ENCODE peak calls at places on chromosomes 13 and 19, in five cellular contexts. One of them, this sample, is unnamed.

GRCh38 chr13:29369060-29369743 is 226.3 kb downstream of the SLC7A1 start:
- DNase-seq in ovary: no peak
- DNase-seq in fibroblast of mammary gland: peak
- DNase-seq in esophagus muscularis mucosa: no peak
- DNase-seq in cardiac muscle cell: peak
- DNase-seq in this sample: peak

GRCh38 chr19:47886010-47886559 is at the start of gene SULT2A1:
- DNase-seq in esophagus muscularis mucosa: no peak
- DNase-seq in cardiac muscle cell: no peak
- DNase-seq in ovary: no peak
- DNase-seq in fibroblast of mammary gland: no peak
- DNase-seq in this sample: no peak

GRCh38 chr19:50721441-50722137 is 1.6 kb upstream of the CLEC11A start:
- DNase-seq in cardiac muscle cell: no peak
- DNase-seq in fibroblast of mammary gland: no peak
- DNase-seq in esophagus muscularis mucosa: no peak
- DNase-seq in ovary: no peak
- DNase-seq in this sample: no peak

GRCh38 chr19:55075366-55075998 is at the start of gene EPS8L1:
- DNase-seq in esophagus muscularis mucosa: no peak
- DNase-seq in ovary: no peak
- DNase-seq in cardiac muscle cell: no peak
- DNase-seq in fibroblast of mammary gland: no peak
- DNase-seq in this sample: no peak

GRCh38 chr13:90683711-90684131 is 663.8 kb upstream of the MIR17HG start:
- DNase-seq in fibroblast of mammary gland: no peak
- DNase-seq in cardiac muscle cell: no peak
- DNase-seq in esophagus muscularis mucosa: no peak
- DNase-seq in ovary: no peak
- DNase-seq in this sample: peak

GRCh38 chr19:51439021-51439465 is 19.2 kb downstream of the SIGLEC8 start:
- DNase-seq in esophagus muscularis mucosa: no peak
- DNase-seq in ovary: no peak
- DNase-seq in fibroblast of mammary gland: peak
- DNase-seq in cardiac muscle cell: peak
- DNase-seq in this sample: peak

GRCh38 chr19:19120308-19121156 is 17.7 kb downstream of the TMEM161A start:
- DNase-seq in fibroblast of mammary gland: peak
- DNase-seq in esophagus muscularis mucosa: no peak
- DNase-seq in ovary: peak
- DNase-seq in cardiac muscle cell: peak
- DNase-seq in this sample: peak

GRCh38 chr13:20173121-20173746 is 12.4 kb upstream of the GJA3 start:
- DNase-seq in ovary: no peak
- DNase-seq in cardiac muscle cell: no peak
- DNase-seq in fibroblast of mammary gland: peak
- DNase-seq in esophagus muscularis mucosa: no peak
- DNase-seq in this sample: peak

GRCh38 chr19:3904233-3904632 is 23.7 kb downstream of the ATCAY start:
- DNase-seq in fibroblast of mammary gland: no peak
- DNase-seq in ovary: no peak
- DNase-seq in esophagus muscularis mucosa: no peak
- DNase-seq in cardiac muscle cell: no peak
- DNase-seq in this sample: no peak

GRCh38 chr13:113665582-113666323 is 1.3 kb upstream of the GRK1 start:
- DNase-seq in ovary: no peak
- DNase-seq in cardiac muscle cell: no peak
- DNase-seq in esophagus muscularis mucosa: no peak
- DNase-seq in fibroblast of mammary gland: no peak
- DNase-seq in this sample: no peak

GRCh38 chr13:109355875-109356428 is 430.4 kb downstream of the IRS2 start:
- DNase-seq in ovary: no peak
- DNase-seq in esophagus muscularis mucosa: no peak
- DNase-seq in cardiac muscle cell: no peak
- DNase-seq in fibroblast of mammary gland: no peak
- DNase-seq in this sample: no peak

GRCh38 chr19:2970201-2970838 is 7.0 kb upstream of the TLE6 start:
- DNase-seq in ovary: no peak
- DNase-seq in esophagus muscularis mucosa: no peak
- DNase-seq in fibroblast of mammary gland: no peak
- DNase-seq in cardiac muscle cell: no peak
- DNase-seq in this sample: peak

GRCh38 chr19:3516675-3517207 is 10.6 kb downstream of the FZR1 start:
- DNase-seq in fibroblast of mammary gland: no peak
- DNase-seq in esophagus muscularis mucosa: no peak
- DNase-seq in cardiac muscle cell: no peak
- DNase-seq in ovary: no peak
- DNase-seq in this sample: no peak

GRCh38 chr19:55344444-55344843 is 4.8 kb downstream of the KMT5C start:
- DNase-seq in ovary: no peak
- DNase-seq in fibroblast of mammary gland: no peak
- DNase-seq in cardiac muscle cell: no peak
- DNase-seq in esophagus muscularis mucosa: no peak
- DNase-seq in this sample: no peak

GRCh38 chr13:111281751-111282311 is 38.6 kb upstream of the TEX29 start:
- DNase-seq in ovary: no peak
- DNase-seq in esophagus muscularis mucosa: peak
- DNase-seq in cardiac muscle cell: no peak
- DNase-seq in fibroblast of mammary gland: peak
- DNase-seq in this sample: peak

GRCh38 chr13:86974995-86975328 is 696.2 kb upstream of the SLITRK5 start:
- DNase-seq in esophagus muscularis mucosa: no peak
- DNase-seq in fibroblast of mammary gland: no peak
- DNase-seq in cardiac muscle cell: peak
- DNase-seq in ovary: no peak
- DNase-seq in this sample: no peak

GRCh38 chr19:53333071-53333465 is 481 bp upstream of the ZNF845 start:
- DNase-seq in esophagus muscularis mucosa: peak
- DNase-seq in fibroblast of mammary gland: no peak
- DNase-seq in cardiac muscle cell: peak
- DNase-seq in ovary: peak
- DNase-seq in this sample: no peak

GRCh38 chr19:55369651-55370304 is 485 bp downstream of the IL11 start:
- DNase-seq in ovary: no peak
- DNase-seq in cardiac muscle cell: peak
- DNase-seq in esophagus muscularis mucosa: no peak
- DNase-seq in fibroblast of mammary gland: peak
- DNase-seq in this sample: peak

GRCh38 chr13:41639955-41640780 is 182.8 kb downstream of the RGCC start:
- DNase-seq in fibroblast of mammary gland: peak
- DNase-seq in ovary: no peak
- DNase-seq in esophagus muscularis mucosa: no peak
- DNase-seq in cardiac muscle cell: no peak
- DNase-seq in this sample: peak

GRCh38 chr13:40672310-40673060 is 6.0 kb upstream of the FOXO1 start:
- DNase-seq in ovary: no peak
- DNase-seq in fibroblast of mammary gland: peak
- DNase-seq in cardiac muscle cell: no peak
- DNase-seq in esophagus muscularis mucosa: no peak
- DNase-seq in this sample: peak

GRCh38 chr13:43986395-43986794 is 106.7 kb downstream of the LACC1 start:
- DNase-seq in esophagus muscularis mucosa: peak
- DNase-seq in cardiac muscle cell: peak
- DNase-seq in ovary: no peak
- DNase-seq in fibroblast of mammary gland: no peak
- DNase-seq in this sample: no peak

GRCh38 chr19:5345895-5346386 is 5.3 kb upstream of the PTPRS start:
- DNase-seq in esophagus muscularis mucosa: no peak
- DNase-seq in cardiac muscle cell: no peak
- DNase-seq in fibroblast of mammary gland: peak
- DNase-seq in ovary: no peak
- DNase-seq in this sample: peak

GRCh38 chr19:55418185-55418584 is 10.6 kb upstream of the UBE2S start:
- DNase-seq in fibroblast of mammary gland: peak
- DNase-seq in cardiac muscle cell: peak
- DNase-seq in esophagus muscularis mucosa: no peak
- DNase-seq in ovary: peak
- DNase-seq in this sample: peak

GRCh38 chr19:12994701-12995595 is at the start of gene NFIX:
- DNase-seq in esophagus muscularis mucosa: no peak
- DNase-seq in fibroblast of mammary gland: no peak
- DNase-seq in cardiac muscle cell: peak
- DNase-seq in ovary: peak
- DNase-seq in this sample: peak

GRCh38 chr19:58352760-58353671 is at the start of gene A1BG:
- DNase-seq in esophagus muscularis mucosa: no peak
- DNase-seq in fibroblast of mammary gland: no peak
- DNase-seq in cardiac muscle cell: no peak
- DNase-seq in ovary: no peak
- DNase-seq in this sample: no peak

GRCh38 chr13:28704919-28705318 is 13.9 kb downstream of the SLC46A3 start:
- DNase-seq in cardiac muscle cell: no peak
- DNase-seq in fibroblast of mammary gland: no peak
- DNase-seq in esophagus muscularis mucosa: no peak
- DNase-seq in ovary: no peak
- DNase-seq in this sample: no peak

GRCh38 chr13:39835253-39835652 is 179.8 kb downstream of the COG6 start:
- DNase-seq in esophagus muscularis mucosa: no peak
- DNase-seq in ovary: no peak
- DNase-seq in cardiac muscle cell: no peak
- DNase-seq in fibroblast of mammary gland: no peak
- DNase-seq in this sample: no peak

GRCh38 chr19:55688422-55689218 is 13.6 kb downstream of the EPN1 start:
- DNase-seq in cardiac muscle cell: no peak
- DNase-seq in fibroblast of mammary gland: no peak
- DNase-seq in ovary: no peak
- DNase-seq in esophagus muscularis mucosa: no peak
- DNase-seq in this sample: no peak

GRCh38 chr13:110697842-110698241 is 8.1 kb downstream of the CARS2 start:
- DNase-seq in ovary: no peak
- DNase-seq in cardiac muscle cell: no peak
- DNase-seq in fibroblast of mammary gland: no peak
- DNase-seq in esophagus muscularis mucosa: no peak
- DNase-seq in this sample: no peak

GRCh38 chr19:40178756-40179155 is 12.5 kb upstream of the MAP3K10 start:
- DNase-seq in fibroblast of mammary gland: no peak
- DNase-seq in ovary: no peak
- DNase-seq in esophagus muscularis mucosa: no peak
- DNase-seq in cardiac muscle cell: no peak
- DNase-seq in this sample: no peak

GRCh38 chr19:30471441-30471840 is 99.3 kb downstream of the ZNF536 start:
- DNase-seq in cardiac muscle cell: no peak
- DNase-seq in ovary: no peak
- DNase-seq in fibroblast of mammary gland: no peak
- DNase-seq in esophagus muscularis mucosa: no peak
- DNase-seq in this sample: no peak
- H3K4me3 ChIP-seq in cardiac muscle cell: no peak
- H3K4me3 ChIP-seq in ovary: no peak
- H3K4me3 ChIP-seq in fibroblast of mammary gland: no peak
- H3K4me3 ChIP-seq in esophagus muscularis mucosa: no peak
- H3K4me3 ChIP-seq in this sample: no peak

GRCh38 chr19:29926801-29927200 is 15.2 kb upstream of the URI1 start:
- DNase-seq in fibroblast of mammary gland: no peak
- DNase-seq in esophagus muscularis mucosa: no peak
- DNase-seq in cardiac muscle cell: no peak
- DNase-seq in ovary: no peak
- DNase-seq in this sample: no peak

GRCh38 chr19:29927944-29928669 is 13.9 kb upstream of the URI1 start:
- DNase-seq in fibroblast of mammary gland: no peak
- DNase-seq in cardiac muscle cell: peak
- DNase-seq in esophagus muscularis mucosa: no peak
- DNase-seq in ovary: no peak
- DNase-seq in this sample: no peak

GRCh38 chr19:29922972-29923371 is 19.1 kb upstream of the URI1 start:
- DNase-seq in esophagus muscularis mucosa: no peak
- DNase-seq in fibroblast of mammary gland: no peak
- DNase-seq in ovary: no peak
- DNase-seq in cardiac muscle cell: no peak
- DNase-seq in this sample: no peak

GRCh38 chr19:29926031-29926430 is 16.0 kb upstream of the URI1 start:
- DNase-seq in fibroblast of mammary gland: no peak
- DNase-seq in ovary: no peak
- DNase-seq in cardiac muscle cell: no peak
- DNase-seq in esophagus muscularis mucosa: no peak
- DNase-seq in this sample: no peak

DNA sequence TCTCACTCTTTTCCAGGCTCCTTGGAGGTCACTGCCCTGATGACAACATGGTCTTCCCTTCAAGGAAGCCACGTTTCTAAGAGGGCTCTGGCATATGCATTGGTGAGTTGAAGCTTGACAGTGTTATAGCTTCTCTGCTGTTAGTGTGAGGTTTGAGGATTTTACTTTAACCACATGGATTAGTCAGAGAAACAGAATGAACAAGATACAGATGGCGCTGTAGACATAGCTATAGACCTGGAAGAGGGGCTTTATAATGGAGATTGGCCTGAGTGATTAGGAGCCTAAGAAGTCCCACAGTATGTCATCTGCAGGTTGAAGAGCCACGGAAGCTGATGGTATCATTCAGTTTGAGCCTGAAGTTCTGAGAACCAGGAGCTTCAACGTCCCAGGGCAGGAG is 18.4 kb upstream of the URI1 start:
- DNase-seq in ovary: no peak
- DNase-seq in fibroblast of mammary gland: no peak
- DNase-seq in cardiac muscle cell: no peak
- DNase-seq in esophagus muscularis mucosa: no peak
- DNase-seq in this sample: no peak
- TF ChIP-seq CTCF in ovary: no peak
- TF ChIP-seq CTCF in fibroblast of mammary gland: no peak
- TF ChIP-seq CTCF in cardiac muscle cell: no peak
- TF ChIP-seq CTCF in esophagus muscularis mucosa: no peak
- TF ChIP-seq CTCF in this sample: no peak

GRCh38 chr19:38684862-38685665 is 37.6 kb downstream of the ACTN4 start:
- DNase-seq in cardiac muscle cell: no peak
- DNase-seq in fibroblast of mammary gland: no peak
- DNase-seq in esophagus muscularis mucosa: no peak
- DNase-seq in ovary: no peak
- DNase-seq in this sample: no peak
- H3K4me3 ChIP-seq in cardiac muscle cell: no peak
- H3K4me3 ChIP-seq in fibroblast of mammary gland: peak
- H3K4me3 ChIP-seq in esophagus muscularis mucosa: no peak
- H3K4me3 ChIP-seq in ovary: no peak
- H3K4me3 ChIP-seq in this sample: no peak

GRCh38 chr19:8017808-8018207 is 12.4 kb upstream of the ELAVL1 start:
- DNase-seq in fibroblast of mammary gland: no peak
- DNase-seq in cardiac muscle cell: no peak
- DNase-seq in esophagus muscularis mucosa: no peak
- DNase-seq in ovary: no peak
- DNase-seq in this sample: no peak
- TF ChIP-seq CTCF in fibroblast of mammary gland: no peak
- TF ChIP-seq CTCF in cardiac muscle cell: peak
- TF ChIP-seq CTCF in esophagus muscularis mucosa: no peak
- TF ChIP-seq CTCF in ovary: no peak
- TF ChIP-seq CTCF in this sample: no peak

This sample was measured in cardiac fibroblast.